ENCODE peak calls at places on chromosomes 16 and 17, in five cellular contexts. Y is left lung, H is ascending aorta, G is mammary epithelial cell, S is thyroid gland. U is an unnamed sample. For H3K9me3, the result is how much of the 10 kb centered on the place peaks cover.

GRCh38 chr16:79011282-79011681 is 589.3 kb downstream of the MAF start:
- DNase-seq in Y (no peak), S (no peak), H (no peak), G (no peak), U (no peak)

GRCh38 chr17:77208217-77208808 is 67.5 kb downstream of the SEC14L1 start:
- DNase-seq in Y (no peak), S (peak), G (no peak), H (no peak), U (no peak)

GRCh38 chr16:11238272-11239202 is 17.5 kb downstream of the SOCS1 start:
- DNase-seq in Y (no peak), S (no peak), H (no peak), G (no peak), U (no peak)

GRCh38 chr16:3782566-3782965 is 65.2 kb upstream of the TRAP1 start:
- DNase-seq in G (no peak), Y (no peak), H (no peak), S (no peak), U (no peak)

GRCh38 chr16:86676216-86676800 is 98.0 kb downstream of the FOXL1 start:
- DNase-seq in H (peak), S (no peak), G (peak), Y (no peak), U (peak)

GRCh38 chr16:31130899-31131298 is 4.6 kb downstream of the PRSS8 start:
- DNase-seq in S (peak), G (peak), Y (peak), H (no peak), U (no peak)

GRCh38 chr17:61002316-61002736 is 324.7 kb downstream of the BCAS3 start:
- DNase-seq in H (no peak), Y (no peak), S (no peak), G (peak), U (no peak)

GRCh38 chr17:46995841-46996571 is 17.0 kb upstream of the RPRML start:
- DNase-seq in G (peak), S (no peak), H (no peak), Y (no peak), U (no peak)

GRCh38 chr16:11391576-11391975 is 46.3 kb downstream of the RMI2 start:
- DNase-seq in S (peak), H (no peak), Y (peak), G (no peak), U (no peak)

GRCh38 chr16:24102120-24102740 is 153.9 kb upstream of the CACNG3 start:
- DNase-seq in Y (no peak), H (no peak), S (no peak), G (no peak), U (no peak)

GRCh38 chr17:17525331-17525730 is 29.1 kb upstream of the RASD1 start:
- DNase-seq in S (no peak), G (no peak), H (no peak), Y (peak), U (no peak)

GRCh38 chr16:81633147-81633619 is 145.9 kb upstream of the PLCG2 start:
- DNase-seq in G (no peak), H (no peak), S (peak), Y (peak), U (no peak)

GRCh38 chr16:25148568-25149215 is 37.1 kb downstream of the LCMT1 start:
- DNase-seq in Y (no peak), S (no peak), H (no peak), G (no peak), U (no peak)
- H3K27ac ChIP-seq in Y (no peak), S (no peak), H (no peak), G (no peak), U (no peak)

DNA sequence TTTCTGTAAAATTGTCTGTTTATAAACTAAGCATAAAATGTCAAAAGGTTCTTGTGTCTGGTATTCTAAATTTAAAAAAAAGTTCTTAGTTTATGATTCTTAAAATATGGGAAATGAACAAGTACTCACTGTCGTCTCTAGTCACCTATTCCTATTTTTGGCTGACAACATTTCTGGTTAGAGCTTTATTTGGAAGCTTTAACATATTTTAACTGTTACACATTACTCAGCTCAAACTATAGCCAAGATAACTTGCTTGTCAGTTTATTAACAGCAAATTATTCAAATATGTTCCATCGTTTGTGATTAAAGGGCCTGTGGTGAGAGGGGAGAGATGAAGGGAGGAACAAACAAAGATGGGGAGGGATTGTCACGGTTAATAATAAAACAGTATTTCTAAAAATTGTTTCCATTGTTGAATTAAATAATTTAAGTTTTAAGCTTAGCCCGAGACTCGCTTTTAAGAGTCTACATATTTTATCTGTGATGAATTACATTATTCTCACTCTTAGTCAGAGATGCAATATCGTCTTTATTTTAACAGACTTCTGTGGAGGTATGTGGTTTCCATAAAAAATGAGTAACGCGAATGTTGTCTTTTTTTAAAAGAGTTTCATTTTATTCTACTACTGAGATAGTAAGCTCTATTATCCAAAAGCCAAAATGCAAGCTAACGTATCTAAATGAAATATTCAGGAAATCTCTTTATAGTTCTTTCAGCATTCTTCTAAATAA is 321.9 kb upstream of the PMFBP1 start:
- DNase-seq in S (no peak), Y (no peak), H (no peak), G (no peak), U (no peak)
- TF ChIP-seq CTCF in S (no peak), Y (no peak), H (no peak), G (no peak), U (no peak)

GRCh38 chr16:60299345-60299744 is 1565.2 kb upstream of the GOT2 start:
- DNase-seq in H (no peak), S (no peak), Y (no peak), G (no peak), U (no peak)
- H3K9me3 ChIP-seq in H (under half), S (under half), Y (under half), G (under half), U (under half)

DNA sequence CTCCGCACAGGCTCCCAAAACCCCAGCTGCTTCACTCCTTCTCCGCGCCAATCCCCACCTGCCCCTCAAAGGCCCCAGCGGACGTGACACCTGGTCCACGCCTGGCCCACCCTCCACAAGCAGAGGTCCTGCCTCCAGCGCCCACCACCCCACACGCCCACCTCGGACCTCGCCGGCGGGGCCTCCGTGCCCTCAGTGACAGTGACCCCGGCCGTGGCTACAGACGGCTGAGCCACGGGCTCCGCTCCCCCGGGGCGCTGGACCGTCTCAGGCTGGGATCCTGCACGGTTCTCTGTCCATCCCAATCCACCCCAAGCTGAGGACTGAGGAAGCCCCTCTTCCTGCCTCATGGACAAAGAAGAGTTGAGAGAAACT is 25.1 kb downstream of the PIEZO1 start:
- DNase-seq in Y (no peak), S (no peak), G (no peak), H (no peak), U (no peak)
- H3K27ac ChIP-seq in Y (peak), S (no peak), G (no peak), H (no peak), U (no peak)

GRCh38 chr17:58084317-58084981 is 1.2 kb downstream of the DYNLL2 start:
- DNase-seq in G (peak), H (no peak), Y (no peak), S (peak), U (no peak)
- TF ChIP-seq CTCF in G (peak), H (no peak), Y (no peak), S (peak), U (peak)

DNA sequence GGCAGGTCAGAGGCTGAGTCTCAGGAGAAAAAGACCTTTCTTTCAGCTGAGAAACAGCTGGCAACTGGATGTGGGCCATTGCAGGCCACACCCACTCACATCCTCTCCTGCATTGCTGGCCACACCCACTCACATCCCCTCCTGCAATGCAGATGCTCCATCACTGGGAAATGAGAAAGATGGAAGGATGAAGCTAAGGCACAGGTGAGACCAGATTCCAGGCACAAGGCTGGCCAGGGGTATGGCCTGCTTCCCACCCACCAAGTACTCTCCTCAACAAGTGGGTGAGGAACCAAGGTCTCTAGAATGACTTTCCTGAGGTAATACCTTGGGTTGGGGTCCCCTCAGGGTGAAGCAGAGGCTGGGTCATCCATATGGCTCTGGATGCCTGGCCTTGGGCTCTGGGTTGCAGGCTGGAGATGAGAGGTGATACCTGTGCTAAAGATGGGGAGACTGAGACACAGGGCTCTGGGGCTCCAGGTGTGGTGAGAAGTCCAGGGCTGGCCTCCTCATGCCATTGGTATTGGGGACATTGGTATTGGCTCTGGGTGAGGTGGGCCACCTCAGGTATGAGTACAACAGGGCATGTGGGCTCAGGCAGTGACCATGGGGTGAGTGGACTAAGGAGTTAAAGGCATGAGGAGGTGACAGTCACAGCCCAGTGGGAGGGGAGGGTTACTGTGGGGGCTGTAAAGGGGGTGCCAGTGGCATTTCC is 1726.8 kb downstream of the TP53TG3F start:
- DNase-seq in G (no peak), Y (no peak), S (no peak), H (no peak), U (no peak)
- H3K9me3 ChIP-seq in G (under half), Y (under half), S (under half), H (under half), U (under half)

GRCh38 chr17:38898812-38899348 is 26.5 kb upstream of the LASP1NB start:
- DNase-seq in Y (peak), S (peak), G (no peak), H (no peak), U (no peak)
- H3K27ac ChIP-seq in Y (peak), S (no peak), G (no peak), H (peak), U (no peak)

U was measured in keratinocyte.